ENCODE peak calls at places on chromosomes 6 and 20, in four cellular contexts. One of them, this sample, is unnamed. For H3K36me3 and H3K9me3, the result is how much of the 10 kb centered on the place peaks cover.

GRCh38 chr6:56040271-56040670 is 164.9 kb upstream of the BMP5 start:
- DNase-seq in psoas muscle: no peak
- DNase-seq in lower lobe of right lung: no peak
- DNase-seq in Peyer's patch: no peak
- DNase-seq in this sample: no peak

GRCh38 chr20:50077818-50078601 is 34.9 kb downstream of the UBE2V1 start:
- DNase-seq in Peyer's patch: peak
- DNase-seq in lower lobe of right lung: no peak
- DNase-seq in psoas muscle: no peak
- DNase-seq in this sample: no peak

GRCh38 chr20:17808357-17808756 is 108.6 kb downstream of the BANF2 start:
- DNase-seq in Peyer's patch: no peak
- DNase-seq in lower lobe of right lung: peak
- DNase-seq in psoas muscle: peak
- DNase-seq in this sample: no peak

GRCh38 chr6:20126789-20127653 is 85.2 kb downstream of the MBOAT1 start:
- DNase-seq in psoas muscle: peak
- DNase-seq in Peyer's patch: peak
- DNase-seq in lower lobe of right lung: peak
- DNase-seq in this sample: peak

GRCh38 chr6:166770216-166771116 is 143.4 kb upstream of the RPS6KA2 start:
- DNase-seq in psoas muscle: no peak
- DNase-seq in Peyer's patch: no peak
- DNase-seq in lower lobe of right lung: no peak
- DNase-seq in this sample: no peak

GRCh38 chr6:22653980-22654610 is 84.7 kb downstream of the HDGFL1 start:
- DNase-seq in psoas muscle: no peak
- DNase-seq in lower lobe of right lung: no peak
- DNase-seq in Peyer's patch: no peak
- DNase-seq in this sample: no peak

GRCh38 chr20:36454664-36455427 is 86.5 kb upstream of the MYL9 start:
- DNase-seq in lower lobe of right lung: peak
- DNase-seq in Peyer's patch: no peak
- DNase-seq in psoas muscle: peak
- DNase-seq in this sample: peak

GRCh38 chr6:16799279-16800193 is 38.3 kb upstream of the ATXN1 start:
- DNase-seq in Peyer's patch: no peak
- DNase-seq in lower lobe of right lung: no peak
- DNase-seq in psoas muscle: no peak
- DNase-seq in this sample: no peak

GRCh38 chr6:128463942-128464341 is 56.5 kb downstream of the PTPRK start:
- DNase-seq in lower lobe of right lung: no peak
- DNase-seq in psoas muscle: no peak
- DNase-seq in Peyer's patch: no peak
- DNase-seq in this sample: no peak

DNA sequence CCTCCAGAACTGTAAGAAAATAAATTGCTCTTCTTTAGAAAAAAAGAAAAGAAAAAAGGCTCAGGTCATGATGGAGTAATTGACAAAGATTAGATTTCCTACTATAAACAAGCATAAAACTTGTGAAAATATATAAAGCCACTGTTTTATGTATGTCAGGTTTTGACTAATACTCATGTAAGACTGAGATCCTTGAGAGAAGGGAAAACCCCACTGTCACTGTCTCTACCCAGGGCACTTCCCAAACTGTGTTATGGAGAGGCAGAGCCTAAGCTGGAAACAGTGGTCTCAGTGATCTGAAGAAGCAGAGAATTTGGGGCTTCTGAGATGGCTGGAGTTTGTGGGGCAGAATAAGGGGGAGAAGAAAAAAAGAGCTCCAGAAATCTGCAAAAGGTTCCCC is 7.6 kb downstream of the ACAT2 start:
- DNase-seq in Peyer's patch: no peak
- DNase-seq in psoas muscle: no peak
- DNase-seq in lower lobe of right lung: no peak
- DNase-seq in this sample: no peak
- H3K36me3 ChIP-seq in Peyer's patch: half or more
- H3K36me3 ChIP-seq in psoas muscle: under half
- H3K36me3 ChIP-seq in lower lobe of right lung: half or more
- H3K36me3 ChIP-seq in this sample: under half

DNA sequence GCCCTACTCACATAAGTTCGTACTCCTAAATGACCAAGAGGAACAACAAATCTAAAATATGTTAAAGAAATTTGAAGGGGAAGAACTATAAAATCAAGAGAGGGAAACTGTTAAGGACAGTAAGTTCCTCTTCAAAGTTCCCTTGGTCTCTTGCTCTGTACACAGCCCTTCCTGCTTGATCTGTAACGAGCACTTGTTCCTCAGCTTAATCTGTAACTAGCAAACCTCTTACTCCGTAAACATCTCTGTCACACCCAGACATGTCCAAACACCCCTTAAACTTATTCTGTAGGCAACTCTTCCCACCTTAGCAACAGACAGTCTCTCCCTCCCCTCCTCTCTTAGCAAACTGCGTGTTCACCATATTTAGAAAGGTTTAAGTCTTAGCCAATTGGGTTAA is 29.9 kb downstream of the PLN start:
- DNase-seq in lower lobe of right lung: no peak
- DNase-seq in psoas muscle: no peak
- DNase-seq in Peyer's patch: no peak
- DNase-seq in this sample: no peak
- H3K9me3 ChIP-seq in lower lobe of right lung: under half
- H3K9me3 ChIP-seq in psoas muscle: under half
- H3K9me3 ChIP-seq in Peyer's patch: under half
- H3K9me3 ChIP-seq in this sample: under half

GRCh38 chr20:38024496-38024895 is 8.8 kb downstream of the TTI1 start:
- DNase-seq in Peyer's patch: no peak
- DNase-seq in psoas muscle: no peak
- DNase-seq in lower lobe of right lung: no peak
- DNase-seq in this sample: no peak
- H3K36me3 ChIP-seq in Peyer's patch: under half
- H3K36me3 ChIP-seq in psoas muscle: under half
- H3K36me3 ChIP-seq in lower lobe of right lung: under half
- H3K36me3 ChIP-seq in this sample: under half

DNA sequence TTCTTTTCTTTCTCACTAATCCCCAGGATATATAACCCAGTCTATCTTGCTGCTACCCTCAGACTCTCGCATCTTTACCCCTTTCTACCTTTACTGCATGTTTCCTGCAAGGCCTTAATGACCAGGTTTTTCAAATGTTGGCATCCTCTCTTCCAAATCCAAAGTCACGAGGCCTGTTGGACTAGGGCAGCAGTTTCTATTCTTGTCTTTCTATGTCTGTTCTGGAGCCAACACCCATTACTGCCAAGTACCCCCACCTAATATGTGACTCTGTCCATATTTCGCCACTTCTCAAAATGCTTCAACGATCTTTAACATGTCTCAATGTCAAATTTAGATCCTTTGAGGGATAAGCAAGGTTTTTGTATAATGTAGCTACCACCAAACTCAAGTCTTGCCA is 443.4 kb downstream of the BMP2 start:
- DNase-seq in Peyer's patch: no peak
- DNase-seq in psoas muscle: no peak
- DNase-seq in lower lobe of right lung: no peak
- DNase-seq in this sample: no peak
- H3K9me3 ChIP-seq in Peyer's patch: under half
- H3K9me3 ChIP-seq in psoas muscle: under half
- H3K9me3 ChIP-seq in lower lobe of right lung: under half
- H3K9me3 ChIP-seq in this sample: under half

GRCh38 chr6:157207521-157208076 is 115.7 kb downstream of the TMEM242 start:
- DNase-seq in Peyer's patch: no peak
- DNase-seq in psoas muscle: no peak
- DNase-seq in lower lobe of right lung: no peak
- DNase-seq in this sample: peak

GRCh38 chr6:157203312-157203744 is 120.0 kb downstream of the TMEM242 start:
- DNase-seq in psoas muscle: no peak
- DNase-seq in lower lobe of right lung: no peak
- DNase-seq in Peyer's patch: no peak
- DNase-seq in this sample: no peak

GRCh38 chr6:157203764-157204163 is 119.6 kb downstream of the TMEM242 start:
- DNase-seq in Peyer's patch: no peak
- DNase-seq in psoas muscle: no peak
- DNase-seq in lower lobe of right lung: no peak
- DNase-seq in this sample: no peak

GRCh38 chr6:157206359-157206815 is 116.9 kb downstream of the TMEM242 start:
- DNase-seq in psoas muscle: no peak
- DNase-seq in Peyer's patch: no peak
- DNase-seq in lower lobe of right lung: no peak
- DNase-seq in this sample: no peak

DNA sequence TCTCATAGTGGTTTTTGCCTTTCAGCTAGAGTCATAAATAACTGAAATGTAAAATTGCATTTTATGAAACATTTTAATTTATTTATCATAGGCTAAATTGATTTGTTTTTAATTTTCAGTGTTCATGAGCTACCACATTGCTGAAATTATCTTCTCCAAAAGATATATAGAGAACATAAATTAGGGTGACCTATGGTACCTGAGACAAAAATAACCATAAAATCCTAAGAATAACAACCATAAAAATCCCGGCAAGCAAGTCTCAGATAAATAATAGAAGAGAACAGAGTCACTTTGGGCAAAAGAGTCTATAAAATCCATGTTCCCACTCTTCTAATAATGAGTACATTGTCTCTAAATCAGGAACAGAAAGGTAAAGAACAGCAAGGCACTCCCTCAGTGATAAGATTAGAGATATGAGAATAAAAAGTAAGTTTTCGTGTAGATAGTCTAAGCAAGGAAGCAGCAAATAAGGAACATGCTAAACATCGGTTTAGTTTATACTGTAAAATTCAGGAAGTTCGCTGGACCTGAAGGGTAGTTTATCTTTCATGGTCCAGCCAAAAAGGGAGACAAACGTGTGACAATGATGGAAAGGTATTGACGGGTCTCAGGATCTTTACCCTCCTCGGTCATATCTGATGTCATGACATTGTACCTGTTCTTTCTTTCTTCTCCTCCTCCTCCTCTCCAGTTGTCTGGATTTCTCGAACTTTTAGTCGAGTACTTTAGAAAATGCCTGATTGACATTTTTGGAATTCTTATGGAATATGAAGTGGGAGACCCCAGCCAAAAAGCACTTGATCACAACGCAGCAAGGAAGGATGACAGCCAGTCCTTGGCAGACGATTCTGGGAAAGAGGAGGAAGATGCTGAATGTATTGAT is 117.6 kb downstream of the TMEM242 start:
- DNase-seq in lower lobe of right lung: no peak
- DNase-seq in psoas muscle: no peak
- DNase-seq in Peyer's patch: no peak
- DNase-seq in this sample: no peak
- H3K36me3 ChIP-seq in lower lobe of right lung: half or more
- H3K36me3 ChIP-seq in psoas muscle: under half
- H3K36me3 ChIP-seq in Peyer's patch: half or more
- H3K36me3 ChIP-seq in this sample: under half

DNA sequence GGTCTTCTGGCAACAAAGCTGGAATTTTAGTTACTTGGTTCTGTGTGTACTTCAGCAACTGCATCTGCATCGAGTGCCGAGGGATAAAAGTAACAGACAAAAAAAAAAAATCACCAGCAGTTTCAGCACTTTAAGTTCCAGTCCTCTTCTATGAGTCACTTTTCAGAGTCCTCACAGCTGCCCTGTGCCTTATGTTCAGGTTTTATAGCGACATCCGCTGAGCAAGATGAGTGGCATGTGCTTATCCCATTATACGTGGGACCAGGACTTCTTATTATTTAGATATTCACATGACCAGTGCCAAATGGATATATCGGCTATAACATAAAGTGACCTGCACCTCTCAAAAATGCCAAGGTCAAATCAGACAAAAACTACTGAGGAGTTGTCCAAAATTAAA is 242.9 kb downstream of the FOXA2 start:
- DNase-seq in psoas muscle: no peak
- DNase-seq in lower lobe of right lung: no peak
- DNase-seq in Peyer's patch: no peak
- DNase-seq in this sample: no peak
- H3K9me3 ChIP-seq in psoas muscle: under half
- H3K9me3 ChIP-seq in lower lobe of right lung: under half
- H3K9me3 ChIP-seq in Peyer's patch: under half
- H3K9me3 ChIP-seq in this sample: under half

DNA sequence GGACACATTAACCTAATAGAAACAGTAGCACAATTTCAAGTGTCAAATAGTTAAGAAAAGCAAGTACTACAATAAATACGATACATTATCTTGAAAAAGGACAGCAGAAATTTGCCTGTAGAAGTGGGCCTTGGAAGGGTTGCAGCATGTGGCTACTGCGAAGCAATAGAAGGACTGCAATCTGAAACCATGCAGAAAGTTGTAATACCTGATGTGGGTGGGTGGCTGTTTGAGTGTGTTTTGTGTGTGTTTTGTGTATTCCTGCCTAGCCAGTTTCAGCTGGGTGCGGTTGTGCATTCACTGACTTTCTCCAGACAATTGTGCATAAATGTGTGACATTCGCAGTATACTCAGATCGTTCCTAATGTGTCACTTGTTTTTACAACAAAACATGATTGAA is 79.0 kb downstream of the RPP40 start:
- DNase-seq in Peyer's patch: no peak
- DNase-seq in psoas muscle: no peak
- DNase-seq in lower lobe of right lung: no peak
- DNase-seq in this sample: no peak
- H3K36me3 ChIP-seq in Peyer's patch: under half
- H3K36me3 ChIP-seq in psoas muscle: under half
- H3K36me3 ChIP-seq in lower lobe of right lung: under half
- H3K36me3 ChIP-seq in this sample: under half

This sample was measured in aorta.